ENCODE peak calls at places on chromosomes 5 and 9, in ten cellular contexts. J is AG09309; Z is pancreas; K is aorta; E is tibial nerve; Y is GM23338; D is naive thymus-derived CD4-positive, alpha-beta T cell; B is CD8-positive, alpha-beta memory T cell; O is MM.1S; T is cardiac muscle cell. X is an unnamed sample.

GRCh38 chr9:32431940-32432555 is 47.6 kb downstream of the ACO1 start:
- DNase-seq in J (no peak), Z (peak), K (no peak), E (peak), Y (peak), D (peak), B (peak), O (no peak), T (peak), X (no peak)

GRCh38 chr5:139660916-139661814 is 13.0 kb downstream of the CXXC5 start:
- DNase-seq in J (peak), Z (peak), K (peak), E (peak), Y (peak), D (no peak), B (no peak), O (no peak), T (peak), X (no peak)

GRCh38 chr9:108469654-108470053 is 386.1 kb downstream of the ACTL7B start:
- DNase-seq in J (no peak), Z (no peak), K (peak), E (no peak), Y (no peak), D (no peak), B (no peak), O (no peak), T (peak), X (no peak)

GRCh38 chr5:1001406-1002270 is 7.0 kb upstream of the NKD2 start:
- DNase-seq in J (no peak), Z (peak), K (peak), E (no peak), Y (no peak), D (no peak), B (no peak), O (no peak), T (no peak), X (no peak)

GRCh38 chr9:87431831-87432230 is 65.8 kb upstream of the DAPK1 start:
- DNase-seq in J (no peak), Z (no peak), K (no peak), E (no peak), Y (no peak), D (no peak), B (no peak), O (no peak), T (no peak), X (no peak)

GRCh38 chr9:32783168-32783891 is at the start of gene TMEM215:
- DNase-seq in J (no peak), Z (no peak), K (no peak), E (no peak), Y (peak), D (no peak), B (no peak), O (no peak), T (peak), X (no peak)

GRCh38 chr5:42948961-42949347 is 91.2 kb downstream of the ANXA2R start:
- DNase-seq in J (no peak), Z (no peak), K (no peak), E (no peak), Y (no peak), D (no peak), B (no peak), O (no peak), T (no peak), X (no peak)

GRCh38 chr9:127250896-127251391 is 13.6 kb upstream of the GARNL3 start:
- DNase-seq in J (no peak), Z (no peak), K (no peak), E (no peak), Y (no peak), D (no peak), B (no peak), O (no peak), T (no peak), X (no peak)

GRCh38 chr9:129751841-129752801 is 721 bp downstream of the PTGES start:
- DNase-seq in J (no peak), Z (peak), K (no peak), E (no peak), Y (no peak), D (no peak), B (no peak), O (no peak), T (no peak), X (no peak)

GRCh38 chr5:127299678-127300077 is 9.1 kb downstream of the MEGF10 start:
- DNase-seq in J (no peak), Z (no peak), K (no peak), E (no peak), Y (peak), D (no peak), B (no peak), O (no peak), T (no peak), X (no peak)

GRCh38 chr5:14367364-14367763 is 214.2 kb upstream of the OTULINL start:
- DNase-seq in J (no peak), Z (no peak), K (no peak), E (no peak), Y (no peak), D (no peak), B (no peak), O (no peak), T (no peak), X (no peak)

DNA sequence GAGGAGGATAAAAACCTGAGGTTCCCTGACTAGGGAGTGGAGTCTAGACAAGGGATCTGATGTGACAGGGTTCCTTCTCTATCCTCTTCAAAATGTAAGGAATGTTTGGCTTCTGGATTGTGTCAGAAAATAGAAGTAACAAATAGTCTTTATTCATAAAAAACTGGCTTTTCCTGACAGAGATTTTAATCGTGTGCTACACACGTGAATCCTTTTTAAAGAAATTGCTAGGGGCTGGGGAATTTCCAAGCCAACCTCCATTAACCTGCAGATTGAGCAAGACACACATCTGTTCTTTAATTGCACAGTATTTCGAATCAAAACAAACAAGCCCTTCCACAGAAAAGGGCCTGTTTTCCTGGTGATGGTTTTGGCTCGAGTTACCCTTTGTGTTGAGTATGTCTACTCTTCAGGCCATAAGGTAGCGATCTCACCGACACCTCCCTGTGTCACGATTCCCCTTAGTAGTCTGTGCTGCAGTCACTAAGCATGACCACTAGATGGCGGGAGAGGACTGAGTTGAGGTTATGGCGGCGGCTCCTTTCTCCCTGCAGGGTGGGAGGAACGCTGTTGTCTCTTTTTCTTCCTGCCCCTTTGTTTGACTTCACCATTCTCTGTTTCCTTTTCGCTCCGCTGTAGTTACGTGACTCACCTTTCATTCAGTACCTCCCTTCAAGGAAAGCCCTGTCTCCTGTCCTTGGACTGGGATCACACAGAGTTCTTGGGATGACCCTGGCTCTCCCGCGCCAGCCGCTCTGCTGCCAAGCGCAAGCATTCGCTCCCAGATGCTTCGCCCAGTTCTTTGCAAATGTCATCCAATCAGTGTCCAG is 137.1 kb upstream of the SLC24A2 start:
- DNase-seq in J (no peak), Z (peak), K (peak), E (peak), Y (peak), D (peak), B (peak), O (peak), T (peak), X (peak)
- H3K4me3 ChIP-seq in J (peak), Z (no peak), K (no peak), E (peak), Y (peak), D (peak), B (peak), O (peak), T (peak), X (peak)

DNA sequence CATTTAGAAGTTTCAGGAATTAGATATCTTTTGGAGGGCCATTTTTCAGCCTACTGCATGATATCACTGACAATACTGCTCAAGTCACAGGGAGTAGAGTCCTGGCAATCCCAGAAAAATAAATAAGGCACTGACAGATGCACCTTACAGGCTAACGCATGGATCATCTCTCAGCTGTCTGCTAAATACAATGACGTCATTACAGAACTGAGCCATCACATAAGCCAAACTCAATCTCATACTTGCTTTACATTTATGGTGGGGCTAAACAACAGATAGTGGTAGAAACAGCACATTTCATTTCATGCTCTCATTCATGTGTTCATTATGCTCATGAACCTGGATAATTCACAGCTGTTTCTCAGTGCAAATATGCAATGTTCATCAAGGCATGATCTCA is 243.6 kb downstream of the SEMA5A start:
- DNase-seq in J (no peak), Z (no peak), K (no peak), E (no peak), Y (no peak), D (no peak), B (no peak), O (no peak), T (no peak), X (no peak)
- H3K4me3 ChIP-seq in J (no peak), Z (no peak), K (no peak), E (no peak), Y (no peak), D (no peak), B (no peak), O (no peak), T (no peak), X (no peak)

GRCh38 chr5:36300181-36300926 is 1.3 kb downstream of the RANBP3L start:
- DNase-seq in J (peak), Z (no peak), K (no peak), E (no peak), Y (no peak), D (no peak), B (no peak), O (no peak), T (no peak), X (no peak)
- H3K4me3 ChIP-seq in J (no peak), Z (no peak), K (peak), E (no peak), Y (no peak), D (no peak), B (no peak), O (no peak), T (no peak), X (no peak)

GRCh38 chr9:89603629-89604462 is 966 bp upstream of the GADD45G start:
- DNase-seq in J (no peak), Z (peak), K (peak), E (peak), Y (peak), D (peak), B (peak), O (peak), T (peak), X (no peak)

GRCh38 chr9:89604463-89605180 is at the start of gene GADD45G:
- DNase-seq in J (no peak), Z (peak), K (peak), E (peak), Y (peak), D (peak), B (peak), O (peak), T (peak), X (peak)

GRCh38 chr9:89601306-89601705 is 3.5 kb upstream of the GADD45G start:
- DNase-seq in J (no peak), Z (no peak), K (no peak), E (no peak), Y (no peak), D (no peak), B (no peak), O (no peak), T (no peak), X (no peak)

GRCh38 chr9:89601856-89602562 is 2.8 kb upstream of the GADD45G start:
- DNase-seq in J (no peak), Z (no peak), K (no peak), E (no peak), Y (no peak), D (no peak), B (no peak), O (no peak), T (no peak), X (no peak)

GRCh38 chr9:89602978-89603628 is 1.7 kb upstream of the GADD45G start:
- DNase-seq in J (peak), Z (peak), K (peak), E (peak), Y (peak), D (peak), B (peak), O (peak), T (peak), X (peak)
- H3K4me3 ChIP-seq in J (no peak), Z (peak), K (peak), E (peak), Y (peak), D (peak), B (peak), O (peak), T (peak), X (no peak)

GRCh38 chr9:88979021-88979420 is 12.2 kb upstream of the S1PR3 start:
- DNase-seq in J (no peak), Z (no peak), K (no peak), E (no peak), Y (no peak), D (no peak), B (no peak), O (no peak), T (no peak), X (no peak)

GRCh38 chr9:88978034-88978433 is 13.2 kb upstream of the S1PR3 start:
- DNase-seq in J (no peak), Z (no peak), K (no peak), E (no peak), Y (no peak), D (no peak), B (no peak), O (no peak), T (no peak), X (no peak)

GRCh38 chr9:88983865-88984542 is 7.3 kb upstream of the S1PR3 start:
- DNase-seq in J (no peak), Z (no peak), K (no peak), E (no peak), Y (no peak), D (no peak), B (no peak), O (no peak), T (no peak), X (no peak)

GRCh38 chr9:88979791-88980190 is 11.5 kb upstream of the S1PR3 start:
- DNase-seq in J (no peak), Z (no peak), K (no peak), E (no peak), Y (no peak), D (no peak), B (no peak), O (no peak), T (no peak), X (no peak)

DNA sequence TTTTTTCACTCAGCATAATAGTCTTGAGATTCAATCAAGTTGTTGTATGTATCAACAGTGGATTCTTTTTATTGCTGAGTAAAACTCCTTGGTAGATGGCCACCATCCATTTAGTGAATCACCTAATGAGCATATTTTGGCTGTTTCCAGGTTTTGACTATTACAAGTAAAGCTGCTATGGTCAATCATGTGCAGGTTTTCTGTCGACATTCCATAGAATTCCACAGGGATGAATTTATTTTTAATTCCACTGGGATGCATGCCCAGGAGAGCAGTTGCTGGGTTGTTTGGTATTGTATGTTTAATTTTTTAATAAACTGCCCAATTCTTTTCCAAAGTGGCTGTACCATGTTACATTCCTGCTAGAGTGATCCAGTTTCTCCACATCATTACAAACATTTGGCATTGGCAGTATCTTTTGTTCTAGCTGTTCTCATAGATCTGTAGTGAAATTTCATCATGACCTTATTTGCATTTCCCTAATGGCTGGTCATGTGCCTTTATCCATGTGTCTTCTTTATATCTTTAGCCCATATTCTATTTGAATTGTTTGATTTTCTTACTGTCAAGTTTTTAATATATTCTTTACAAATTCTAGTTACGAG is 10.4 kb upstream of the S1PR3 start:
- DNase-seq in J (peak), Z (no peak), K (no peak), E (no peak), Y (no peak), D (no peak), B (no peak), O (no peak), T (no peak), X (no peak)
- H3K4me3 ChIP-seq in J (no peak), Z (no peak), K (no peak), E (no peak), Y (no peak), D (no peak), B (no peak), O (no peak), T (no peak), X (no peak)

GRCh38 chr9:134657666-134658377 is 16.2 kb downstream of the COL5A1 start:
- DNase-seq in J (no peak), Z (no peak), K (peak), E (no peak), Y (no peak), D (no peak), B (no peak), O (no peak), T (no peak), X (no peak)
- H3K4me3 ChIP-seq in J (no peak), Z (no peak), K (no peak), E (no peak), Y (no peak), D (no peak), B (no peak), O (no peak), T (no peak), X (no peak)

GRCh38 chr5:124735169-124735858 is 11.1 kb downstream of the ZNF608 start:
- DNase-seq in J (peak), Z (peak), K (no peak), E (peak), Y (peak), D (no peak), B (no peak), O (no peak), T (peak), X (no peak)

GRCh38 chr5:124736814-124737186 is 9.6 kb downstream of the ZNF608 start:
- DNase-seq in J (no peak), Z (no peak), K (no peak), E (no peak), Y (no peak), D (no peak), B (no peak), O (no peak), T (no peak), X (no peak)

GRCh38 chr5:124736111-124736813 is 10.2 kb downstream of the ZNF608 start:
- DNase-seq in J (peak), Z (peak), K (no peak), E (no peak), Y (no peak), D (no peak), B (no peak), O (no peak), T (peak), X (no peak)

GRCh38 chr5:124732891-124733670 is 13.4 kb downstream of the ZNF608 start:
- DNase-seq in J (no peak), Z (no peak), K (no peak), E (no peak), Y (no peak), D (no peak), B (no peak), O (no peak), T (no peak), X (no peak)

DNA sequence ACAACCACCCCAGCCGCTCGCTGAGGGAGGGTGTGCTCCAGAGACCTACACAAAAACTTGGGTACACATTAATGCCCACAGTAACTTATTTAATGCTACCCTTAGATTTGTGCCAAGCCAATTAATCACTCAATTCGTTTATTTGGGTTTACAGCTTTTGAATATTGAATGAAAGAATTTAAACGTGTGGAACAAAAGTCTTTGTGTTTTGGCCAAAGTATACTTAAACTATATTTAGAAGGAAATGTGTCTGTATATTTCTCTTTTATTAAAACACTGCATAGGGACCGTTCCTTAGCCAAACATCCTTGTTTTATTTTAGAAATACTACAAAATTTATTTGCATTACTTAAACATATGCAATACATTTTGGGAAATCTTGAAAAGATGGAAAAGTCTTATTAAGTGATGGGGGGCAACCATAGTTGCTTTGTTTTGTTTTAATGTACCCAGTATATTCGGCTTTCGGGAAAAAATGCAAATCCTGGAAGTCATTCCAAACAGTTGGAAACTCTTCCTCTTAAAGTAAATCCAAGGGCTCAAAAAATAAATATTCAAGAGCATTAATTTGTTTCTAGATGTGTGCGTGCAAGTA is 11.8 kb downstream of the ZNF608 start:
- DNase-seq in J (no peak), Z (no peak), K (no peak), E (no peak), Y (no peak), D (no peak), B (no peak), O (no peak), T (no peak), X (no peak)
- H3K4me3 ChIP-seq in J (no peak), Z (peak), K (peak), E (peak), Y (peak), D (no peak), B (no peak), O (no peak), T (peak), X (no peak)

GRCh38 chr9:27558307-27558706 is 15.0 kb downstream of the C9orf72 start:
- DNase-seq in J (no peak), Z (no peak), K (no peak), E (no peak), Y (no peak), D (no peak), B (no peak), O (no peak), T (no peak), X (no peak)
- H3K4me3 ChIP-seq in J (no peak), Z (no peak), K (no peak), E (no peak), Y (no peak), D (no peak), B (no peak), O (no peak), T (no peak), X (no peak)

X was measured in Jurkat, Clone E6-1.